ENCODE peak calls at places on chromosomes 6 and 20, in ten cellular contexts. D, W, R, A, U, S, I, B, X and Z are unnamed samples. For H3K27me3 and H3K36me3, the result is how much of the 10 kb centered on the place peaks cover.

GRCh38 chr6:2857580-2858337 is 16.1 kb upstream of the SERPINB1 start:
- DNase-seq in D (no peak), I (no peak), S (peak), X (peak), U (no peak), R (no peak), B (peak), W (no peak), A (peak), Z (no peak)

GRCh38 chr6:77462359-77463307 is 658 bp downstream of the HTR1B start:
- DNase-seq in I (no peak), X (peak), A (peak), R (no peak), W (peak), U (peak), S (no peak), B (no peak), D (no peak), Z (no peak)

GRCh38 chr20:13344671-13345070 is 123.6 kb downstream of the ISM1 start:
- DNase-seq in D (no peak), U (no peak), A (no peak), B (no peak), R (no peak), X (no peak), S (no peak), W (no peak), I (no peak), Z (no peak)

GRCh38 chr6:111813247-111814162 is 59.7 kb downstream of the FYN start:
- DNase-seq in R (no peak), I (no peak), W (no peak), A (no peak), B (peak), X (peak), D (no peak), S (no peak), U (no peak), Z (no peak)

GRCh38 chr6:168097221-168097620 is 18.2 kb upstream of the FRMD1 start:
- DNase-seq in A (no peak), R (no peak), W (peak), D (peak), X (no peak), I (no peak), B (no peak), U (no peak), S (no peak), Z (no peak)

GRCh38 chr6:111540971-111541719 is 58.1 kb upstream of the REV3L start:
- DNase-seq in X (peak), S (no peak), R (no peak), W (no peak), D (no peak), A (no peak), I (no peak), B (no peak), U (no peak), Z (no peak)

GRCh38 chr6:149074832-149075258 is 242.7 kb upstream of the TAB2 start:
- DNase-seq in A (no peak), S (no peak), R (no peak), X (no peak), I (no peak), D (no peak), B (no peak), W (no peak), U (no peak), Z (no peak)

GRCh38 chr20:9919271-9920014 is 80.6 kb upstream of the PAK5 start:
- DNase-seq in I (no peak), A (no peak), W (no peak), U (no peak), S (no peak), X (no peak), B (no peak), R (no peak), D (no peak), Z (no peak)

GRCh38 chr6:41492261-41492891 is 53.8 kb upstream of the FOXP4 start:
- DNase-seq in S (no peak), D (no peak), W (no peak), X (no peak), I (no peak), B (no peak), A (no peak), U (peak), R (no peak), Z (no peak)

GRCh38 chr6:148358196-148358785 is 15.7 kb downstream of the SASH1 start:
- DNase-seq in I (no peak), B (peak), R (peak), U (no peak), A (no peak), S (no peak), W (no peak), X (peak), D (peak), Z (no peak)

GRCh38 chr6:121405306-121405705 is 30.1 kb upstream of the GJA1 start:
- DNase-seq in U (no peak), B (no peak), R (no peak), A (no peak), X (no peak), D (no peak), W (no peak), I (no peak), S (no peak), Z (no peak)

GRCh38 chr6:45626087-45626891 is 248.6 kb upstream of the SUPT3H start:
- DNase-seq in S (no peak), B (peak), X (peak), A (peak), D (no peak), I (no peak), W (no peak), R (no peak), U (no peak), Z (no peak)

GRCh38 chr6:17927705-17928104 is 59.7 kb downstream of the KIF13A start:
- DNase-seq in D (no peak), X (no peak), R (no peak), S (no peak), B (no peak), W (no peak), I (no peak), U (no peak), A (no peak), Z (no peak)

GRCh38 chr6:155524249-155524651 is 68.6 kb upstream of the NOX3 start:
- DNase-seq in D (no peak), R (no peak), W (no peak), B (peak), I (no peak), S (no peak), A (peak), X (peak), U (no peak), Z (no peak)

GRCh38 chr6:113649916-113650609 is 207.1 kb upstream of the MARCKS start:
- DNase-seq in S (no peak), B (no peak), X (no peak), U (no peak), I (no peak), D (no peak), W (no peak), R (no peak), A (no peak), Z (no peak)

GRCh38 chr6:71403422-71404134 is 115.0 kb downstream of the OGFRL1 start:
- DNase-seq in R (no peak), I (no peak), S (no peak), A (no peak), U (no peak), X (no peak), W (no peak), D (no peak), B (no peak), Z (no peak)

GRCh38 chr6:128494440-128494839 is 26.0 kb downstream of the PTPRK start:
- DNase-seq in R (no peak), S (no peak), I (no peak), W (peak), X (no peak), B (no peak), A (no peak), D (no peak), U (no peak), Z (no peak)

GRCh38 chr20:48544402-48545333 is 283.1 kb downstream of the PREX1 start:
- DNase-seq in B (no peak), S (peak), I (no peak), U (no peak), W (peak), X (no peak), D (no peak), A (no peak), R (no peak), Z (no peak)

GRCh38 chr20:23187759-23188158 is 101.6 kb upstream of the CD93 start:
- DNase-seq in I (no peak), W (no peak), D (no peak), A (no peak), U (no peak), R (peak), X (no peak), S (peak), B (no peak), Z (no peak)

GRCh38 chr20:43830883-43831282 is 83.8 kb upstream of the TOX2 start:
- DNase-seq in R (no peak), W (no peak), X (no peak), D (no peak), U (no peak), I (no peak), B (no peak), A (no peak), S (no peak), Z (no peak)

GRCh38 chr6:14921170-14921569 is 324.7 kb upstream of the JARID2 start:
- DNase-seq in R (peak), B (peak), X (peak), A (no peak), D (peak), W (no peak), U (peak), S (peak), I (peak), Z (no peak)

GRCh38 chr20:17556842-17557674 is 12.8 kb upstream of the DSTN start:
- DNase-seq in R (peak), W (peak), B (peak), X (peak), D (peak), U (peak), A (no peak), S (peak), I (no peak), Z (no peak)

GRCh38 chr6:169933251-169933821 is 181.9 kb downstream of the ERMARD start:
- DNase-seq in W (peak), I (no peak), X (no peak), R (peak), S (peak), A (no peak), D (no peak), U (no peak), B (no peak), Z (no peak)

GRCh38 chr6:156978948-156979347 is 201.8 kb downstream of the ARID1B start:
- DNase-seq in W (no peak), X (no peak), B (no peak), A (no peak), S (no peak), R (no peak), I (no peak), U (no peak), D (no peak), Z (no peak)

GRCh38 chr6:56716229-56716628 is 73.5 kb upstream of the DST start:
- DNase-seq in W (no peak), B (peak), R (no peak), U (no peak), I (no peak), D (no peak), S (no peak), A (no peak), X (peak), Z (no peak)

GRCh38 chr20:54017846-54018245 is 52.5 kb downstream of the BCAS1 start:
- DNase-seq in S (no peak), W (no peak), D (no peak), B (no peak), I (no peak), U (no peak), R (peak), A (no peak), X (no peak), Z (no peak)
- H3K27me3 ChIP-seq in S (under half), W (under half), D (under half), B (under half), I (under half), U (under half), R (under half), A (under half), X (under half), Z (under half)

DNA sequence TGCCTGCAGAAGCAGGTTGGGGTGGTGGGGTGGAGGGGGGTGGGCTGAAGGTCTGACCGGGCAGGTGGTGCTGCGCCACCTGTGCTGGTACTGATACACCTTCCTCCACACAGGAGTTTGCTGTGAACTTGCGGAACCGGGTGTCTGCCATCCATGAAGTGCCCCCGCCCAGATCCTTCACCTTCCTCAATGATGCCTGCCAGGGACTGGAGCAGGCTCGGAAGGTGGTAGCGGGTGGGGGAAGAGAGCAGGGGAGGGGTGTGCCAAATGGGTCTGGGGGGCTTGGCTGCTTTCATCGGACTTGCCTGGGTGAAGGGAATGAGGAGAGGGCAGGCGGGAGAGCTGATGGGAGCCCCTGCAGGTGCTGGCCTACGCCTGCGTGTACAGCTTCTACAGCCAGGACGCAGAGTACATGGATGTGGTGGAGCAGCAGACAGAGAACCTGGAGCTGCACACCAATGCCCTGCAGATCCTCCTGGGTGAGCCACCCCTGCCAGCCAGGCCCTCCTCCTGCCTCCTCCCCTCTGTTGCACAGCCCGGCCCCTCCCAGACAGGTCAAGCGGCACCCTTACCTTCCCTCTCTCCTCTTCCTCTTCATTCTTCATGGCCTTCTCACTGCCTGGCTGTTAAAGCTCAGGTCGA is 6.7 kb downstream of the DNPH1 start:
- DNase-seq in I (no peak), U (no peak), B (no peak), S (no peak), W (peak), X (no peak), R (no peak), A (no peak), D (no peak), Z (no peak)
- H3K36me3 ChIP-seq in I (under half), U (under half), B (under half), S (under half), W (under half), X (under half), R (under half), A (under half), D (under half), Z (under half)

DNA sequence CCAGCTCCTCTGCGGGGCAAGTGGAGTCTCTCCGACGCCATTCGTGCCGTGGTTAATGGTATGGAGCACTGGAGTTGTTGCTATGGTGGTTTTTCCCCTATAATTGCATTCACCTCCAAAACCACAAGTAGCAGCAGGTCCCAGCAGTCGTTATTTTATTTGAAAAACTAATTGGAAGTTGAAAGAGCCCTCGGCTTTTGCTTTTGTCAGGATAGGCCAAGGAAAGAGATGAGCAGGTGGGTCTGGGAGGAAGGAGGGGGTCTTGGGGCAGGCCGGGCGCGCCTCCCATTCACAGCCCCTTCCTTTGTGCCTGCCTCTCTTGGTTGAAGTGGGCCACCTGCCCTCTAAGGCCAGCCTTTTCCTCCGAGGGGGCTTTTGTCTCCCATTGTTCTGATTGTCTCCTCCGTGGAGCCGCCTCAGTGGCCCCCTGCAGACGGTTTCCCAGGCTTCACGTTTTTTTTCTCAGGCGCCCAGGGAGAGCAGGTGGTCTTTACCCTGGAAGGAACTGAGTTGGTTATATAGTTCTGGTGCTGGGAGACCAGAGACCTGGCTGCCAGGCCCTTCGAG is 15.9 kb downstream of the GHRH start:
- DNase-seq in A (no peak), X (no peak), D (no peak), R (no peak), B (no peak), U (no peak), I (no peak), S (no peak), W (peak), Z (no peak)
- H3K27me3 ChIP-seq in A (under half), X (under half), D (under half), R (under half), B (under half), U (under half), I (under half), S (under half), W (under half), Z (under half)

GRCh38 chr20:38055294-38055693 is 21.7 kb downstream of the RPRD1B start:
- DNase-seq in I (no peak), D (no peak), S (no peak), A (no peak), U (no peak), R (no peak), X (peak), W (no peak), B (no peak), Z (no peak)
- H3K36me3 ChIP-seq in I (under half), D (under half), S (under half), A (under half), U (half or more), R (under half), X (under half), W (under half), B (under half), Z (half or more)

DNA sequence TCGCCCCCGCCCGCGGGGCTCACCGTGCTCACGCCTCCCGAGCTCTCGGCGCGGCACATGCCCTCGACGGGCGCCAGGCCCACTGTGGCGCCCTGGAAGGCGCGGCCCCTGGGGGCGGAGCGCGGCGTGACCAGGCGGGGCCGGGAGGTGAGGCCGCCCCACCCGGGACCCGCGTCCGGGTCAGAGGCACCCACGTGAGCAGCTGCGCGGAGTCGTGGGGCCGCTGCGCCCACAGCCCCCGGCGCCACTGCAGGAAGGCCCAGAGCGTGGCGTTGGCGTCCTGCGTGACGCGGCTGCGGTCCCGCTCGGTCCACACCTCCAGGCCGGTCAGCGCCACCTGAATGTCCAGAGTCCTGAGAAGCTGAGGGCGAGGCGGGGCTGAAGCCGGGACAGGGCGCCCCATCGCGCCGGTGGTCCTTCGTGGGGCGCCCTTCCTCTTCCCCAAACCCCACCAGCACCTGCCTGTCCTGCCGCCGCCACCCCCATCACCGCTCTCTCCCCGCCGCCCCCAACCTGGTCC is 8.2 kb downstream of the ADAM33 start:
- DNase-seq in B (no peak), A (no peak), R (no peak), U (no peak), X (no peak), W (no peak), I (no peak), D (no peak), S (no peak), Z (no peak)
- H3K27me3 ChIP-seq in B (half or more), A (under half), R (under half), U (under half), X (under half), W (under half), I (under half), D (under half), S (half or more), Z (under half)